ENCODE peak calls at places on chromosomes 5 and 9, in nine cellular contexts. One of them, this sample, is unnamed.

GRCh38 chr9:111016046-111017026 is 21.9 kb downstream of the LPAR1 start:
- DNase-seq in lung: no peak
- DNase-seq in neural crest cell: no peak
- DNase-seq in endothelial cell: no peak
- DNase-seq in AG09319: no peak
- DNase-seq in nephron progenitor cell: no peak
- DNase-seq in OCI-LY7: no peak
- DNase-seq in GM13976: no peak
- DNase-seq in stomach: no peak
- DNase-seq in this sample: peak; percentile 32

GRCh38 chr5:139660916-139661814 is 13.0 kb downstream of the CXXC5 start:
- DNase-seq in lung: peak; percentile 81
- DNase-seq in neural crest cell: no peak
- DNase-seq in endothelial cell: no peak
- DNase-seq in AG09319: peak; percentile 84
- DNase-seq in nephron progenitor cell: peak; percentile 44
- DNase-seq in OCI-LY7: no peak
- DNase-seq in GM13976: peak; percentile 73
- DNase-seq in stomach: peak; percentile 87
- DNase-seq in this sample: peak; percentile 96

GRCh38 chr5:176359658-176360057 is 1.9 kb downstream of the KIAA1191 start:
- DNase-seq in lung: no peak
- DNase-seq in neural crest cell: no peak
- DNase-seq in endothelial cell: no peak
- DNase-seq in AG09319: no peak
- DNase-seq in nephron progenitor cell: no peak
- DNase-seq in OCI-LY7: no peak
- DNase-seq in GM13976: no peak
- DNase-seq in stomach: no peak
- DNase-seq in this sample: no peak

GRCh38 chr9:112496074-112496722 is 9.6 kb downstream of the KIAA1958 start:
- DNase-seq in lung: no peak
- DNase-seq in neural crest cell: no peak
- DNase-seq in endothelial cell: no peak
- DNase-seq in AG09319: no peak
- DNase-seq in nephron progenitor cell: no peak
- DNase-seq in OCI-LY7: no peak
- DNase-seq in GM13976: no peak
- DNase-seq in stomach: no peak
- DNase-seq in this sample: no peak

GRCh38 chr5:115170128-115170923 is 618 bp upstream of the TRIM36 start:
- DNase-seq in lung: peak; percentile 35
- DNase-seq in neural crest cell: peak; percentile 35
- DNase-seq in endothelial cell: peak; percentile 40
- DNase-seq in AG09319: no peak
- DNase-seq in nephron progenitor cell: peak; percentile 67
- DNase-seq in OCI-LY7: no peak
- DNase-seq in GM13976: peak; percentile 32
- DNase-seq in stomach: no peak
- DNase-seq in this sample: no peak

GRCh38 chr9:130200038-130200979 is 28.1 kb downstream of the NCS1 start:
- DNase-seq in lung: no peak
- DNase-seq in neural crest cell: no peak
- DNase-seq in endothelial cell: no peak
- DNase-seq in AG09319: peak; percentile 49
- DNase-seq in nephron progenitor cell: no peak
- DNase-seq in OCI-LY7: no peak
- DNase-seq in GM13976: no peak
- DNase-seq in stomach: no peak
- DNase-seq in this sample: no peak

GRCh38 chr9:469672-470040 is 255.0 kb downstream of the DOCK8 start:
- DNase-seq in lung: no peak
- DNase-seq in neural crest cell: no peak
- DNase-seq in endothelial cell: no peak
- DNase-seq in AG09319: no peak
- DNase-seq in nephron progenitor cell: no peak
- DNase-seq in OCI-LY7: peak; percentile 86
- DNase-seq in GM13976: peak; percentile 40
- DNase-seq in stomach: peak; percentile 27
- DNase-seq in this sample: no peak

GRCh38 chr5:135386886-135387628 is 12.0 kb downstream of the MACROH2A1 start:
- DNase-seq in lung: peak; percentile 55
- DNase-seq in neural crest cell: no peak
- DNase-seq in endothelial cell: no peak
- DNase-seq in AG09319: peak; percentile 71
- DNase-seq in nephron progenitor cell: no peak
- DNase-seq in OCI-LY7: no peak
- DNase-seq in GM13976: no peak
- DNase-seq in stomach: peak; percentile 59
- DNase-seq in this sample: peak; percentile 91

GRCh38 chr5:39092581-39093350 is 18.6 kb upstream of the RICTOR start:
- DNase-seq in lung: no peak
- DNase-seq in neural crest cell: no peak
- DNase-seq in endothelial cell: no peak
- DNase-seq in AG09319: no peak
- DNase-seq in nephron progenitor cell: no peak
- DNase-seq in OCI-LY7: no peak
- DNase-seq in GM13976: no peak
- DNase-seq in stomach: no peak
- DNase-seq in this sample: no peak

GRCh38 chr5:110751902-110752762 is 13.3 kb downstream of the SLC25A46 start:
- DNase-seq in lung: no peak
- DNase-seq in neural crest cell: no peak
- DNase-seq in endothelial cell: no peak
- DNase-seq in AG09319: no peak
- DNase-seq in nephron progenitor cell: no peak
- DNase-seq in OCI-LY7: no peak
- DNase-seq in GM13976: peak; percentile 55
- DNase-seq in stomach: no peak
- DNase-seq in this sample: peak; percentile 51

GRCh38 chr5:55702612-55703345 is 9.3 kb downstream of the SLC38A9 start:
- DNase-seq in lung: no peak
- DNase-seq in neural crest cell: no peak
- DNase-seq in endothelial cell: no peak
- DNase-seq in AG09319: no peak
- DNase-seq in nephron progenitor cell: no peak
- DNase-seq in OCI-LY7: peak; percentile 34
- DNase-seq in GM13976: peak; percentile 33
- DNase-seq in stomach: no peak
- DNase-seq in this sample: no peak

GRCh38 chr5:39083968-39084367 is 9.8 kb upstream of the RICTOR start:
- DNase-seq in lung: no peak
- DNase-seq in neural crest cell: no peak
- DNase-seq in endothelial cell: no peak
- DNase-seq in AG09319: no peak
- DNase-seq in nephron progenitor cell: no peak
- DNase-seq in OCI-LY7: no peak
- DNase-seq in GM13976: peak; percentile 27
- DNase-seq in stomach: no peak
- DNase-seq in this sample: no peak

GRCh38 chr9:82923410-82924242 is 139.3 kb downstream of the RASEF start:
- DNase-seq in lung: no peak
- DNase-seq in neural crest cell: no peak
- DNase-seq in endothelial cell: no peak
- DNase-seq in AG09319: no peak
- DNase-seq in nephron progenitor cell: peak; percentile 45
- DNase-seq in OCI-LY7: peak; percentile 14
- DNase-seq in GM13976: no peak
- DNase-seq in stomach: no peak
- DNase-seq in this sample: no peak
- TF ChIP-seq CTCF in lung: no peak
- TF ChIP-seq CTCF in neural crest cell: no peak
- TF ChIP-seq CTCF in endothelial cell: no peak
- TF ChIP-seq CTCF in AG09319: no peak
- TF ChIP-seq CTCF in nephron progenitor cell: no peak
- TF ChIP-seq CTCF in OCI-LY7: no peak
- TF ChIP-seq CTCF in GM13976: no peak
- TF ChIP-seq CTCF in stomach: no peak
- TF ChIP-seq CTCF in this sample: no peak

GRCh38 chr9:1869843-1870242 is 145.3 kb upstream of the SMARCA2 start:
- DNase-seq in lung: peak; percentile 33
- DNase-seq in neural crest cell: peak; percentile 14
- DNase-seq in endothelial cell: peak; percentile 55
- DNase-seq in AG09319: no peak
- DNase-seq in nephron progenitor cell: peak; percentile 39
- DNase-seq in OCI-LY7: peak; percentile 22
- DNase-seq in GM13976: peak; percentile 22
- DNase-seq in stomach: no peak
- DNase-seq in this sample: no peak
- TF ChIP-seq CTCF in lung: no peak
- TF ChIP-seq CTCF in neural crest cell: peak; percentile 70
- TF ChIP-seq CTCF in endothelial cell: peak; percentile 54
- TF ChIP-seq CTCF in AG09319: peak; percentile 32
- TF ChIP-seq CTCF in nephron progenitor cell: peak; percentile 46
- TF ChIP-seq CTCF in OCI-LY7: peak; percentile 70
- TF ChIP-seq CTCF in GM13976: peak; percentile 49
- TF ChIP-seq CTCF in stomach: no peak
- TF ChIP-seq CTCF in this sample: peak; percentile 50

GRCh38 chr5:97840643-97841042 is 657.6 kb upstream of the RIOK2 start:
- DNase-seq in lung: no peak
- DNase-seq in neural crest cell: no peak
- DNase-seq in endothelial cell: no peak
- DNase-seq in AG09319: no peak
- DNase-seq in nephron progenitor cell: no peak
- DNase-seq in OCI-LY7: no peak
- DNase-seq in GM13976: no peak
- DNase-seq in stomach: no peak
- DNase-seq in this sample: no peak

GRCh38 chr5:97842687-97843086 is 659.6 kb upstream of the RIOK2 start:
- DNase-seq in lung: no peak
- DNase-seq in neural crest cell: no peak
- DNase-seq in endothelial cell: no peak
- DNase-seq in AG09319: no peak
- DNase-seq in nephron progenitor cell: no peak
- DNase-seq in OCI-LY7: no peak
- DNase-seq in GM13976: no peak
- DNase-seq in stomach: no peak
- DNase-seq in this sample: no peak

GRCh38 chr5:97839338-97840081 is 656.5 kb upstream of the RIOK2 start:
- DNase-seq in lung: no peak
- DNase-seq in neural crest cell: no peak
- DNase-seq in endothelial cell: no peak
- DNase-seq in AG09319: no peak
- DNase-seq in nephron progenitor cell: no peak
- DNase-seq in OCI-LY7: no peak
- DNase-seq in GM13976: no peak
- DNase-seq in stomach: no peak
- DNase-seq in this sample: peak; percentile 27

GRCh38 chr5:97846646-97847045 is 663.6 kb upstream of the RIOK2 start:
- DNase-seq in lung: no peak
- DNase-seq in neural crest cell: no peak
- DNase-seq in endothelial cell: no peak
- DNase-seq in AG09319: no peak
- DNase-seq in nephron progenitor cell: no peak
- DNase-seq in OCI-LY7: no peak
- DNase-seq in GM13976: no peak
- DNase-seq in stomach: no peak
- DNase-seq in this sample: no peak

GRCh38 chr5:97844797-97845196 is 661.8 kb upstream of the RIOK2 start:
- DNase-seq in lung: no peak
- DNase-seq in neural crest cell: no peak
- DNase-seq in endothelial cell: no peak
- DNase-seq in AG09319: no peak
- DNase-seq in nephron progenitor cell: peak; percentile 4
- DNase-seq in OCI-LY7: no peak
- DNase-seq in GM13976: no peak
- DNase-seq in stomach: no peak
- DNase-seq in this sample: no peak
- TF ChIP-seq CTCF in lung: no peak
- TF ChIP-seq CTCF in neural crest cell: no peak
- TF ChIP-seq CTCF in endothelial cell: no peak
- TF ChIP-seq CTCF in AG09319: no peak
- TF ChIP-seq CTCF in nephron progenitor cell: no peak
- TF ChIP-seq CTCF in OCI-LY7: no peak
- TF ChIP-seq CTCF in GM13976: no peak
- TF ChIP-seq CTCF in stomach: no peak
- TF ChIP-seq CTCF in this sample: no peak

GRCh38 chr9:121292801-121293241 is 24.9 kb downstream of the GSN start:
- DNase-seq in lung: no peak
- DNase-seq in neural crest cell: no peak
- DNase-seq in endothelial cell: no peak
- DNase-seq in AG09319: no peak
- DNase-seq in nephron progenitor cell: no peak
- DNase-seq in OCI-LY7: no peak
- DNase-seq in GM13976: no peak
- DNase-seq in stomach: no peak
- DNase-seq in this sample: no peak
- TF ChIP-seq CTCF in lung: no peak
- TF ChIP-seq CTCF in neural crest cell: no peak
- TF ChIP-seq CTCF in endothelial cell: no peak
- TF ChIP-seq CTCF in AG09319: no peak
- TF ChIP-seq CTCF in nephron progenitor cell: no peak
- TF ChIP-seq CTCF in OCI-LY7: no peak
- TF ChIP-seq CTCF in GM13976: no peak
- TF ChIP-seq CTCF in stomach: no peak
- TF ChIP-seq CTCF in this sample: no peak

GRCh38 chr5:15496886-15497285 is 3.1 kb upstream of the FBXL7 start:
- DNase-seq in lung: no peak
- DNase-seq in neural crest cell: no peak
- DNase-seq in endothelial cell: peak; percentile 26
- DNase-seq in AG09319: no peak
- DNase-seq in nephron progenitor cell: no peak
- DNase-seq in OCI-LY7: no peak
- DNase-seq in GM13976: no peak
- DNase-seq in stomach: no peak
- DNase-seq in this sample: no peak

GRCh38 chr5:15500326-15500958 is 462 bp downstream of the FBXL7 start:
- DNase-seq in lung: peak; percentile 49
- DNase-seq in neural crest cell: peak; percentile 42
- DNase-seq in endothelial cell: peak; percentile 51
- DNase-seq in AG09319: no peak
- DNase-seq in nephron progenitor cell: peak; percentile 55
- DNase-seq in OCI-LY7: no peak
- DNase-seq in GM13976: no peak
- DNase-seq in stomach: peak; percentile 26
- DNase-seq in this sample: peak; percentile 41

GRCh38 chr5:15501057-15501791 is 1.2 kb downstream of the FBXL7 start:
- DNase-seq in lung: no peak
- DNase-seq in neural crest cell: peak; percentile 46
- DNase-seq in endothelial cell: peak; percentile 65
- DNase-seq in AG09319: no peak
- DNase-seq in nephron progenitor cell: peak; percentile 67
- DNase-seq in OCI-LY7: no peak
- DNase-seq in GM13976: peak; percentile 20
- DNase-seq in stomach: no peak
- DNase-seq in this sample: peak; percentile 79

GRCh38 chr5:15502208-15502607 is 2.2 kb downstream of the FBXL7 start:
- DNase-seq in lung: no peak
- DNase-seq in neural crest cell: no peak
- DNase-seq in endothelial cell: no peak
- DNase-seq in AG09319: no peak
- DNase-seq in nephron progenitor cell: no peak
- DNase-seq in OCI-LY7: no peak
- DNase-seq in GM13976: no peak
- DNase-seq in stomach: no peak
- DNase-seq in this sample: peak; percentile 43

GRCh38 chr5:15499528-15500325 is at the start of gene FBXL7:
- DNase-seq in lung: peak; percentile 74
- DNase-seq in neural crest cell: peak; percentile 76
- DNase-seq in endothelial cell: peak; percentile 84
- DNase-seq in AG09319: peak; percentile 48
- DNase-seq in nephron progenitor cell: peak; percentile 83
- DNase-seq in OCI-LY7: no peak
- DNase-seq in GM13976: peak; percentile 39
- DNase-seq in stomach: peak; percentile 37
- DNase-seq in this sample: peak; percentile 69
- TF ChIP-seq CTCF in lung: no peak
- TF ChIP-seq CTCF in neural crest cell: peak; percentile 22
- TF ChIP-seq CTCF in endothelial cell: no peak
- TF ChIP-seq CTCF in AG09319: peak; percentile 35
- TF ChIP-seq CTCF in nephron progenitor cell: no peak
- TF ChIP-seq CTCF in OCI-LY7: no peak
- TF ChIP-seq CTCF in GM13976: no peak
- TF ChIP-seq CTCF in stomach: no peak
- TF ChIP-seq CTCF in this sample: peak; percentile 51